ENCODE peak calls at places on chromosomes 11 and 22, in six cellular contexts. H is IMR-90, C is neuronal stem cell, Z is mammary epithelial cell, D is transverse colon, J is RWPE2. U is an unnamed sample. For H3K36me3 and H3K27me3, the result is how much of the 10 kb centered on the place peaks cover.

GRCh38 chr11:88886796-88887195 is 179.0 kb downstream of the GRM5 start:
- DNase-seq in H (peak), J (no peak), D (peak), C (peak), Z (peak), U (no peak)

GRCh38 chr11:36372101-36372767 is 76.1 kb downstream of the PRR5L start:
- DNase-seq in Z (no peak), C (no peak), J (no peak), H (peak), D (no peak), U (no peak)

GRCh38 chr11:18285841-18286240 is 19.8 kb downstream of the SAA1 start:
- DNase-seq in H (peak), Z (no peak), J (no peak), C (no peak), D (no peak), U (no peak)

GRCh38 chr11:110409174-110409573 is 20.6 kb upstream of the FDX1 start:
- DNase-seq in D (no peak), J (no peak), Z (peak), H (peak), C (no peak), U (no peak)

GRCh38 chr11:111596319-111596718 is 5.9 kb upstream of the SIK2 start:
- DNase-seq in D (no peak), H (no peak), C (no peak), J (no peak), Z (no peak), U (no peak)

GRCh38 chr11:21615871-21616270 is 577.0 kb upstream of the ANO5 start:
- DNase-seq in Z (no peak), J (no peak), H (no peak), D (no peak), C (no peak), U (no peak)

GRCh38 chr11:95339554-95339953 is 108.6 kb upstream of the SESN3 start:
- DNase-seq in H (no peak), J (no peak), C (no peak), D (no peak), Z (no peak), U (no peak)

GRCh38 chr11:113177596-113178115 is 136.7 kb upstream of the TTC12 start:
- DNase-seq in Z (no peak), D (no peak), J (no peak), C (no peak), H (no peak), U (no peak)

GRCh38 chr22:46612341-46612903 is 7.8 kb upstream of the GRAMD4 start:
- DNase-seq in J (no peak), D (no peak), Z (no peak), H (no peak), C (no peak), U (no peak)

GRCh38 chr11:61904539-61905048 is 12.8 kb downstream of the RAB3IL1 start:
- DNase-seq in D (no peak), C (no peak), Z (no peak), J (no peak), H (no peak), U (no peak)

GRCh38 chr22:37267661-37268413 is 14.5 kb upstream of the CYTH4 start:
- DNase-seq in H (peak), Z (no peak), C (no peak), J (no peak), D (no peak), U (no peak)

GRCh38 chr11:31059529-31059928 is 310.0 kb downstream of the DCDC1 start:
- DNase-seq in D (no peak), H (no peak), C (no peak), J (no peak), Z (no peak), U (no peak)

GRCh38 chr11:117923773-117924172 is 5.4 kb downstream of the TMPRSS13 start:
- DNase-seq in D (no peak), Z (no peak), C (no peak), J (no peak), H (no peak), U (no peak)

GRCh38 chr11:68289456-68289855 is 17.7 kb upstream of the C11orf24 start:
- DNase-seq in C (no peak), Z (no peak), J (no peak), H (no peak), D (no peak), U (no peak)

GRCh38 chr22:45125198-45125597 is 38.5 kb upstream of the NUP50 start:
- DNase-seq in D (no peak), J (no peak), C (no peak), Z (no peak), H (peak), U (no peak)

GRCh38 chr11:68525930-68526329 is 65.4 kb downstream of the PPP6R3 start:
- DNase-seq in J (no peak), C (no peak), D (no peak), Z (peak), H (peak), U (no peak)

GRCh38 chr11:46210856-46211255 is 66.6 kb upstream of the CREB3L1 start:
- DNase-seq in H (no peak), D (no peak), C (no peak), Z (no peak), J (no peak), U (no peak)

GRCh38 chr11:104003491-104003890 is 32.9 kb upstream of the DDI1 start:
- DNase-seq in H (peak), J (no peak), Z (peak), D (no peak), C (no peak), U (no peak)

GRCh38 chr22:29457730-29458129 is 19.3 kb downstream of the RFPL1 start:
- DNase-seq in J (no peak), C (peak), H (peak), D (peak), Z (peak), U (no peak)

GRCh38 chr22:20636075-20636812 is 128.8 kb downstream of the MED15 start:
- DNase-seq in D (no peak), C (no peak), J (no peak), Z (no peak), H (no peak), U (no peak)

GRCh38 chr22:22959147-22959827 is 71.7 kb downstream of the IGLL5 start:
- DNase-seq in Z (peak), D (peak), H (peak), C (peak), J (no peak), U (peak)

GRCh38 chr22:37176464-37177061 is 11.5 kb downstream of the C1QTNF6 start:
- DNase-seq in D (peak), J (peak), H (peak), Z (no peak), C (no peak), U (peak)

GRCh38 chr11:16184588-16184987 is 171.8 kb downstream of the SOX6 start:
- DNase-seq in Z (peak), D (peak), J (no peak), H (peak), C (no peak), U (no peak)

GRCh38 chr22:45242778-45243191 is 2.1 kb upstream of the KIAA0930 start:
- DNase-seq in Z (no peak), D (peak), J (no peak), H (no peak), C (no peak), U (no peak)

GRCh38 chr11:65773784-65774411 is 6.9 kb downstream of the AP5B1 start:
- DNase-seq in C (no peak), J (no peak), Z (peak), H (no peak), D (no peak), U (peak)

GRCh38 chr11:123477205-123477907 is 47.3 kb downstream of the GRAMD1B start:
- DNase-seq in C (no peak), Z (no peak), H (no peak), D (no peak), J (no peak), U (no peak)

GRCh38 chr22:31932863-31933262 is 11.5 kb upstream of the YWHAH start:
- DNase-seq in J (no peak), H (no peak), C (no peak), D (no peak), Z (no peak), U (no peak)

GRCh38 chr11:67534070-67534679 is 10.9 kb upstream of the CABP2 start:
- DNase-seq in D (no peak), Z (peak), H (no peak), C (peak), J (no peak), U (no peak)

GRCh38 chr11:110777765-110778164 is 65.5 kb upstream of the ARHGAP20 start:
- DNase-seq in D (peak), H (peak), Z (peak), C (no peak), J (no peak), U (no peak)

GRCh38 chr11:12005476-12005875 is 3.0 kb downstream of the DKK3 start:
- DNase-seq in C (no peak), H (peak), Z (no peak), D (no peak), J (no peak), U (no peak)

GRCh38 chr11:27820249-27820648 is 120.0 kb upstream of the BDNF start:
- DNase-seq in J (no peak), Z (no peak), D (no peak), H (peak), C (no peak), U (no peak)

GRCh38 chr11:75813622-75814039 is 1.4 kb upstream of the UVRAG start:
- DNase-seq in C (no peak), D (no peak), H (peak), J (no peak), Z (peak), U (no peak)

GRCh38 chr22:42686756-42687491 is 33.7 kb downstream of the A4GALT start:
- DNase-seq in H (no peak), J (no peak), C (no peak), D (no peak), Z (no peak), U (no peak)

GRCh38 chr22:42684462-42685195 is 35.4 kb upstream of the CYB5R3 start:
- DNase-seq in J (no peak), D (no peak), H (no peak), Z (no peak), C (no peak), U (no peak)

GRCh38 chr22:42683599-42684283 is 34.5 kb upstream of the CYB5R3 start:
- DNase-seq in H (no peak), J (no peak), D (peak), C (no peak), Z (no peak), U (no peak)

GRCh38 chr22:42688241-42688913 is 32.3 kb downstream of the A4GALT start:
- DNase-seq in J (peak), C (peak), D (peak), H (peak), Z (peak), U (peak)

DNA sequence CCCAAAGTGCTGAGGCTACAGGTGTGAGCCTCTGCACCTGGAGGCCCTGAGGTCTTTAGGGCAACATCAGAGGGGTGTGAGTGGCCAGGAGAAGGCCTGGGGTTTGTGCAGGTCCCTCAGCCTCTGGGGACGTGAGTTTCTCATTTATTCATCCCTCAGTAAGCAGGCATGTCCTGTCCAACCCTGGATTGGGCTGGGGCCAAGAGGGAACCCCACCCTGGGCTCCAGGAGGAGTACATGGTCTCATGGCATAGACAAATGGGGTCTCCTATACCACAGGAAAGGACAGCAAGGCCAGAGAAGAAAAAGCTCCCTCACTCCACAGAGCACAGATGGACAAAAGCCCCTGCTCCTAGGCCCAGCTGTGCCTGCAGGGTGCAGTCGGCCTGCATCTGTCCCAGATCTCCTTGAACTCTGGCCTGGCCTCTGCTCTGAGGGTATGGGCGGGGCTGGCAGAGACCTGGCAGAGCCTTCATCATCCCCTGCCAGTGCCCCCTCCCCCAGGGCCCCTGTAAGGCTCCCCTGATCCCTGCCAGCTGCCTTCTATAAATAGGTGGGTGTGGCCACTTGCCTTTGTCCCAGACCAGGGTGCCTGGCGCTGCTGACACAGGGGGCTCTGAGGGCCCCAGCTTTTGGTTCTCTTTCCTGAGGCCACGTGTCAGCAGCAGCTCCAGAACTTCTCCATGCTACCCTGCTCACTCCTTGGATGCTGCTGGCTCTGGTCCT is 34.6 kb downstream of the A4GALT start:
- DNase-seq in C (no peak), H (no peak), J (no peak), D (peak), Z (no peak), U (no peak)
- H3K36me3 ChIP-seq in C (under half), H (under half), J (under half), D (under half), Z (under half), U (under half)

GRCh38 chr11:2446590-2447252 is 1.9 kb downstream of the KCNQ1 start:
- DNase-seq in D (no peak), Z (no peak), C (no peak), H (no peak), J (peak), U (peak)
- H3K4me3 ChIP-seq in D (no peak), Z (no peak), C (no peak), H (no peak), J (no peak), U (no peak)

GRCh38 chr22:49673048-49673447 is 154.6 kb downstream of the BRD1 start:
- DNase-seq in Z (no peak), H (no peak), C (no peak), J (no peak), D (no peak), U (no peak)

GRCh38 chr22:49674479-49674830 is 153.2 kb downstream of the BRD1 start:
- DNase-seq in J (no peak), C (no peak), Z (no peak), D (no peak), H (no peak), U (no peak)

GRCh38 chr22:49670610-49671330 is 156.9 kb downstream of the BRD1 start:
- DNase-seq in C (peak), D (peak), H (no peak), J (peak), Z (no peak), U (peak)

GRCh38 chr22:49671331-49672012 is 156.2 kb downstream of the BRD1 start:
- DNase-seq in C (no peak), H (no peak), J (no peak), D (no peak), Z (no peak), U (peak)

GRCh38 chr22:49672013-49672516 is 155.6 kb downstream of the BRD1 start:
- DNase-seq in D (no peak), H (no peak), J (no peak), C (no peak), Z (no peak), U (no peak)
- H3K27me3 ChIP-seq in D (half or more), H (under half), J (under half), C (half or more), Z (under half), U (under half)

GRCh38 chr11:86261328-86261727 is 16.8 kb downstream of the EED start:
- DNase-seq in C (no peak), D (no peak), Z (no peak), J (no peak), H (no peak), U (no peak)
- H3K36me3 ChIP-seq in C (under half), D (under half), Z (under half), J (half or more), H (under half), U (under half)

GRCh38 chr22:33018232-33018864 is 39.8 kb downstream of the SYN3 start:
- DNase-seq in Z (no peak), C (peak), H (peak), J (no peak), D (peak), U (no peak)

GRCh38 chr22:33013531-33014162 is 44.5 kb downstream of the SYN3 start:
- DNase-seq in C (no peak), Z (no peak), H (no peak), D (no peak), J (no peak), U (peak)

GRCh38 chr22:33013051-33013450 is 45.1 kb downstream of the SYN3 start:
- DNase-seq in D (no peak), C (no peak), Z (no peak), J (no peak), H (no peak), U (no peak)

DNA sequence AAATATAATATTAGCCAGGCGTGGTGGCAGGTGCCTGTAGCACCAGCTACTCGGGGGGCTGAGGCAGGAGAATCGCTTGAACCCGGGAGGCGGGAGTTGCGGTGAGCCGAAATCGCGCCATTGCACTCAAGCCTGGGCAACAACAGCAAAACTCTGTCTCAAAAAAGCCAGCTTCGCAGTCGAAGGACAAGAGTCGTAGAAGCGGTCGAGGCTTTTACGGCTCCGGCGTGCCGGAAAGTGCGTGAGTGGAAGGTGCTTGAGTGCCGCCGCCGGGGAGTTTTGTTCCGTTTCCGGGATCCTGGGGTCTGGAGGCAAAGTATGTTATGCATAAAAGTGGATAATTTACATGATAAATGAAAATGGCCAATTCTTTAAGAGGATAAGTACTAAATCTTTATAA is 43.6 kb downstream of the SYN3 start:
- DNase-seq in D (no peak), Z (no peak), J (no peak), C (no peak), H (no peak), U (peak)
- H3K4me3 ChIP-seq in D (no peak), Z (no peak), J (no peak), C (no peak), H (no peak), U (no peak)

GRCh38 chr11:71558996-71559395 is 6.4 kb upstream of the KRTAP5-10 start:
- DNase-seq in C (no peak), J (no peak), Z (no peak), D (no peak), H (no peak), U (no peak)

GRCh38 chr11:71565263-71565662 is at the start of gene KRTAP5-10:
- DNase-seq in Z (no peak), H (no peak), D (no peak), J (no peak), C (no peak), U (no peak)

GRCh38 chr11:71564430-71564829 is 933 bp upstream of the KRTAP5-10 start:
- DNase-seq in C (no peak), D (no peak), H (no peak), Z (no peak), J (no peak), U (no peak)

GRCh38 chr11:71563401-71563800 is 2.0 kb upstream of the KRTAP5-10 start:
- DNase-seq in J (no peak), Z (peak), H (peak), C (peak), D (no peak), U (no peak)

DNA sequence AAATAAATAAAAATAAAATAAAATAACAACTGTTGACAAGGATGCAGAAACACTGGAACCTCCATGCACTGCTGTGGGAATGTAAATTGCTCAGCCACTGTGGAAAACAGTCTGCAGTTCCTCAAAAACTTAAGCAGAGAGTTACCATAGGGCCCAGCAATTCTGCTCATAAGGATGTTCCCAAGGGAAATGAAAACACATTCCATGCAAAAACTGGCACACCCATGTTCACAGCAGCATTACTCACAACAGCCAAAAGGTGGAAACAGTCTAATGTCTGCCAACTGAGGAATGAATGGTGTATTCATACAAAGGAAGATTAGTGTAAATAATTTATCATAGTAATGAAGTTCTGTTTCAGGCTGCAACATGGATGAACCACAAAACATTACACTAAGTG is 3.2 kb upstream of the KRTAP5-10 start:
- DNase-seq in H (no peak), Z (peak), J (no peak), D (no peak), C (no peak), U (no peak)
- H3K27me3 ChIP-seq in H (under half), Z (under half), J (under half), D (under half), C (under half), U (under half)

DNA sequence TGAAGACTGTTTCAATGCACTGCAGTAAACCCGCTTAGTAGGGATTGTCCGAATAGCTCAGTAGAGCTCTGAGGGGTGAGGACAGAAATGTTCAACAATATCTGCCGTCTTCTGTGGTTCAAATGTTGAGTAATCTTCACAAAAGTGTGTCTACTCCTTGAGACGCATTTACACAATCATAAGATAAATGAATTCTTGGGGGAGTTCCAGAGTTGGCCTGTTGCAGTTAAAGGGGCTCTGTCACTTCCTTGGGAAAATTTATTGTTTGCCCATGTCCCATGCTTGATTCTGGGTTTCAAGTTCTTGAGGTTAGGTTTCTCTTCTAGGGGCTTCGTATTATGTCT is 614 bp downstream of the ANO3 start:
- DNase-seq in Z (no peak), J (no peak), D (no peak), C (no peak), H (no peak), U (no peak)
- H3K36me3 ChIP-seq in Z (under half), J (under half), D (under half), C (under half), H (under half), U (under half)